ENCODE peak calls at places on chromosomes 13 and 19, in nine cellular contexts. G is colonic mucosa, C is NT2/D1, T is HFF-Myc, B is ascending aorta, R is neuronal stem cell, A is thoracic aorta, V is coronary artery, L is keratinocyte. W is an unnamed sample.

GRCh38 chr13:78393286-78393685 is 210.1 kb downstream of the POU4F1 start:
- DNase-seq in T (no peak), V (no peak), R (no peak), C (no peak), B (no peak), L (no peak), G (no peak), A (no peak), W (no peak)

GRCh38 chr13:36528105-36528504 is 95.8 kb downstream of the CCNA1 start:
- DNase-seq in G (no peak), C (no peak), R (no peak), A (no peak), T (no peak), L (no peak), B (no peak), V (no peak), W (no peak)

GRCh38 chr13:21326155-21327030 is 132.7 kb downstream of the ZDHHC20 start:
- DNase-seq in A (no peak), T (peak; percentile 60), L (no peak), B (no peak), V (no peak), R (peak; percentile 72), C (peak; percentile 55), G (peak; percentile 41), W (peak; percentile 70)

GRCh38 chr19:54160948-54161347 is 1.4 kb upstream of the LENG1 start:
- DNase-seq in C (no peak), G (peak; percentile 41), T (no peak), A (no peak), R (no peak), B (no peak), V (no peak), L (no peak), W (no peak)

GRCh38 chr19:7595466-7596133 is at the start of gene CAMSAP3:
- DNase-seq in G (peak; percentile 66), L (no peak), R (peak; percentile 82), A (no peak), C (peak; percentile 20), V (no peak), B (no peak), T (peak; percentile 27), W (peak; percentile 90)

GRCh38 chr19:28884786-28885476 is 328.0 kb downstream of the UQCRFS1 start:
- DNase-seq in G (no peak), T (no peak), L (no peak), R (no peak), B (no peak), V (no peak), C (no peak), A (no peak), W (no peak)

GRCh38 chr19:38583219-38583984 is 34.4 kb downstream of the MAP4K1 start:
- DNase-seq in V (no peak), T (no peak), A (no peak), B (no peak), L (no peak), G (no peak), C (no peak), R (no peak), W (peak; percentile 8)

GRCh38 chr19:23543351-23543750 is 143.7 kb downstream of the ZNF675 start:
- DNase-seq in G (no peak), C (no peak), A (no peak), T (no peak), L (no peak), R (no peak), B (no peak), V (no peak), W (no peak)

GRCh38 chr19:49422407-49423277 is 599 bp downstream of the PTH2 start:
- DNase-seq in R (peak; percentile 79), T (no peak), B (no peak), A (no peak), G (peak; percentile 34), V (no peak), L (no peak), C (no peak), W (peak; percentile 85)
- H3K4me3 ChIP-seq in R (peak overlapping the region; percentile 42), T (no peak overlapping the region), B (peak overlapping the region; percentile 48), A (peak overlapping the region; percentile 45), G (peak overlapping the region; percentile 25), V (peak overlapping the region; percentile 61), L (no peak overlapping the region), C (peak overlapping the region; percentile 21), W (peak overlapping the region; percentile 21)

GRCh38 chr19:42095814-42096230 is 19.9 kb downstream of the ZNF574 start:
- DNase-seq in A (no peak), C (no peak), L (no peak), V (no peak), R (peak; percentile 50), T (no peak), G (no peak), B (no peak), W (no peak)
- H3K4me3 ChIP-seq in A (no peak overlapping the region), C (no peak overlapping the region), L (no peak overlapping the region), V (no peak overlapping the region), R (no peak overlapping the region), T (no peak overlapping the region), G (no peak overlapping the region), B (no peak overlapping the region), W (no peak overlapping the region)

GRCh38 chr19:47155141-47155540 is 24.5 kb downstream of the SAE1 start:
- DNase-seq in R (no peak), B (no peak), L (no peak), A (no peak), V (no peak), T (no peak), C (no peak), G (peak; percentile 43), W (no peak)

GRCh38 chr19:47153266-47153665 is 22.6 kb downstream of the SAE1 start:
- DNase-seq in R (no peak), A (no peak), T (no peak), G (no peak), L (no peak), C (no peak), B (no peak), V (no peak), W (no peak)

GRCh38 chr19:47151627-47152026 is 21.0 kb downstream of the SAE1 start:
- DNase-seq in A (no peak), C (no peak), T (no peak), R (no peak), V (no peak), B (no peak), G (no peak), L (no peak), W (no peak)

GRCh38 chr19:47152632-47153031 is 22.0 kb downstream of the SAE1 start:
- DNase-seq in C (no peak), G (peak; percentile 58), L (no peak), R (no peak), T (no peak), B (no peak), A (no peak), V (no peak), W (no peak)

GRCh38 chr19:47152205-47152604 is 21.6 kb downstream of the SAE1 start:
- DNase-seq in C (no peak), B (no peak), R (no peak), V (no peak), L (no peak), T (no peak), G (no peak), A (no peak), W (no peak)
- H3K4me3 ChIP-seq in C (no peak overlapping the region), B (no peak overlapping the region), R (no peak overlapping the region), V (no peak overlapping the region), L (no peak overlapping the region), T (no peak overlapping the region), G (no peak overlapping the region), A (no peak overlapping the region), W (no peak overlapping the region)

GRCh38 chr19:14347999-14348889 is 33.0 kb upstream of the ADGRE5 start:
- DNase-seq in A (no peak), V (no peak), G (peak; percentile 73), C (no peak), L (no peak), B (peak; percentile 77), T (no peak), R (peak; percentile 60), W (peak; percentile 95)
- H3K4me3 ChIP-seq in A (peak overlapping the region; percentile 67), V (peak overlapping the region; percentile 61), G (peak overlapping the region; percentile 3), C (peak overlapping the region; percentile 18), L (no peak overlapping the region), B (peak overlapping the region; percentile 45), T (peak overlapping the region; percentile 7), R (no peak overlapping the region), W (peak overlapping the region; percentile 23)

GRCh38 chr13:51784097-51784496 is 19.9 kb downstream of the DHRS12 start:
- DNase-seq in L (no peak), G (no peak), T (no peak), C (no peak), A (no peak), V (no peak), R (no peak), B (no peak), W (no peak)
- H3K4me3 ChIP-seq in L (no peak overlapping the region), G (no peak overlapping the region), T (no peak overlapping the region), C (no peak overlapping the region), A (no peak overlapping the region), V (no peak overlapping the region), R (no peak overlapping the region), B (no peak overlapping the region), W (no peak overlapping the region)

W was measured in SK-N-SH.